ENCODE peak calls at places on chromosome 9, in six cellular contexts. O, X, B, N, P and J are unnamed samples.

GRCh38 chr9:80874276-80874675 is 815.1 kb downstream of the TLE1 start:
- DNase-seq in N (peak), P (no peak), O (no peak), B (no peak), X (no peak), J (peak)

GRCh38 chr9:94804917-94805544 is 78.5 kb downstream of the AOPEP start:
- DNase-seq in O (no peak), P (no peak), X (no peak), N (no peak), B (no peak), J (no peak)

GRCh38 chr9:101530076-101530711 is 3.5 kb upstream of the RNF20 start:
- DNase-seq in P (peak), N (peak), B (peak), O (peak), X (peak), J (peak)

GRCh38 chr9:38112010-38112409 is 43.0 kb upstream of the SHB start:
- DNase-seq in O (no peak), B (no peak), N (no peak), P (no peak), X (no peak), J (no peak)

GRCh38 chr9:124897570-124898460 is 35.9 kb downstream of the ARPC5L start:
- DNase-seq in X (no peak), B (no peak), O (no peak), P (no peak), N (no peak), J (peak)

GRCh38 chr9:26142631-26143030 is 464.4 kb upstream of the TUSC1 start:
- DNase-seq in N (no peak), P (no peak), X (no peak), O (no peak), B (no peak), J (no peak)

GRCh38 chr9:122140368-122141193 is 19.0 kb downstream of the NDUFA8 start:
- DNase-seq in N (no peak), O (no peak), B (no peak), P (no peak), X (no peak), J (no peak)

GRCh38 chr9:114348906-114349482 is 19.3 kb downstream of the ORM2 start:
- DNase-seq in X (peak), N (peak), B (peak), O (peak), P (peak), J (peak)

GRCh38 chr9:119649205-119649604 is 280.0 kb upstream of the BRINP1 start:
- DNase-seq in X (no peak), N (no peak), P (no peak), B (no peak), O (no peak), J (no peak)

GRCh38 chr9:136051568-136052432 is 43.3 kb downstream of the NACC2 start:
- DNase-seq in P (peak), B (no peak), O (peak), X (peak), N (peak), J (peak)

GRCh38 chr9:136048560-136049411 is 46.3 kb downstream of the NACC2 start:
- DNase-seq in X (peak), N (no peak), P (no peak), B (no peak), O (no peak), J (no peak)

GRCh38 chr9:136050706-136051567 is 44.2 kb downstream of the NACC2 start:
- DNase-seq in B (no peak), X (peak), N (no peak), P (no peak), O (no peak), J (no peak)

GRCh38 chr9:136049451-136050265 is 45.4 kb downstream of the NACC2 start:
- DNase-seq in O (no peak), P (no peak), N (no peak), X (peak), B (no peak), J (no peak)

DNA sequence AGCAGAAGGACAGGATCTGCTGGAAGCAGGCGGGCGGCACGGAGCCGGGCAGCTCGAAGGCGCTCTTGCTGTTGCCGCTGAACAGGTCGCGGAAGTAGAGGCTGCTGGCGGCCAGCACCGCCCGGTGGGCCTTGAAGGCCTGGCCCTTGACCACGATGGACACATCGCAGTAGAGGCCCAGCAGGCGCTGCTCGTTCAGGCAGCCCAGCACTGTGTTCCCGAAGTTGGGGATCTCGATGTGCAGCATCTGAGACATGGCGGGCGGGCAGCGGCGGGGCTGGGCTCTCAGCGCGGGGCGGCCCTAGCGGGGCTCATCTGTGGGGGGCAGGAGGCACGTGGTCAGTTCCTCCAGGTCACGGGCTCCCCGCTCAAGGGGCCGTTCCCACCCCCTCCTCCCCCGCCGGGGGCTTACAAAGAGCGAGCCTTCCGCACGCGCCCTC is 44.8 kb downstream of the NACC2 start:
- DNase-seq in B (no peak), N (no peak), O (no peak), P (no peak), X (peak), J (no peak)
- H3K4me3 ChIP-seq in B (no peak), N (no peak), O (no peak), P (no peak), X (peak), J (no peak)

GRCh38 chr9:112074250-112075008 is 100.7 kb downstream of the SUSD1 start:
- DNase-seq in X (peak), P (peak), B (peak), O (peak), N (peak), J (peak)

GRCh38 chr9:112072721-112073553 is 102.2 kb downstream of the SUSD1 start:
- DNase-seq in X (no peak), O (no peak), P (peak), B (no peak), N (peak), J (peak)

GRCh38 chr9:112076814-112077213 is 98.3 kb downstream of the SUSD1 start:
- DNase-seq in X (no peak), P (no peak), O (no peak), B (no peak), N (no peak), J (no peak)

GRCh38 chr9:112078432-112078831 is 96.7 kb downstream of the SUSD1 start:
- DNase-seq in N (no peak), O (no peak), P (no peak), X (no peak), B (no peak), J (no peak)

DNA sequence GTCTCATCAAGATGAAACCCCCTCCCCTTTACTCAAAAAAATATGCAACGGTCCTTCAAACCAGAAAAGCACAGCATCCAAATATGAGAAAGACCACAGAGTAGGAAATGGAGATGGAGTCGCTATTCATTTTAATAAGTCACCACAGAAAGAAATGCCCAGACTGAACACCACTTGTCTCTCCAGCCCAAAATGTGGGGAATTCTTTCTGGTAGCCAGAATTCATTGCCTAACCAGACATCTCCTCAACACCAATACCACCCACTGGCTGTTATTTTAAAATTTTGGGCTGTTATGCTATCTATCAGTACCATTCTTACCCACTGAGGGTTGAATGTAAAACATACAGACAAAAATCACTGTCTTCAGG is 100.1 kb downstream of the SUSD1 start:
- DNase-seq in X (no peak), N (no peak), O (no peak), P (no peak), B (no peak), J (no peak)
- TF ChIP-seq CTCF in X (no peak), N (no peak), O (no peak), P (peak), B (no peak), J (no peak)

GRCh38 chr9:17580119-17580518 is 1.3 kb downstream of the SH3GL2 start:
- DNase-seq in X (no peak), O (no peak), P (no peak), N (no peak), B (no peak), J (no peak)
- H3K4me3 ChIP-seq in X (no peak), O (no peak), P (no peak), N (no peak), B (no peak), J (no peak)

GRCh38 chr9:112945620-112946208 is 55.0 kb upstream of the SLC46A2 start:
- DNase-seq in O (no peak), N (no peak), P (peak), X (no peak), B (no peak), J (no peak)
- TF ChIP-seq CTCF in O (no peak), N (no peak), P (no peak), X (no peak), B (no peak), J (no peak)

GRCh38 chr9:129038109-129038852 is 1.9 kb downstream of the MIGA2 start:
- DNase-seq in P (no peak), O (no peak), B (no peak), N (no peak), X (no peak), J (no peak)
- H3K4me3 ChIP-seq in P (no peak), O (no peak), B (no peak), N (peak), X (no peak), J (peak)

GRCh38 chr9:133031130-133031422 is 279 bp downstream of the GTF3C5 start:
- DNase-seq in O (peak), N (no peak), X (no peak), P (no peak), B (no peak), J (no peak)

GRCh38 chr9:133029994-133030316 is 842 bp upstream of the GTF3C5 start:
- DNase-seq in P (no peak), O (peak), B (peak), N (no peak), X (no peak), J (peak)

GRCh38 chr9:133027134-133027533 is 3.7 kb upstream of the GTF3C5 start:
- DNase-seq in N (no peak), X (no peak), P (no peak), O (no peak), B (no peak), J (no peak)

GRCh38 chr9:133030317-133031129 is at the start of gene GTF3C5:
- DNase-seq in N (peak), P (peak), B (peak), X (peak), O (peak), J (peak)

DNA sequence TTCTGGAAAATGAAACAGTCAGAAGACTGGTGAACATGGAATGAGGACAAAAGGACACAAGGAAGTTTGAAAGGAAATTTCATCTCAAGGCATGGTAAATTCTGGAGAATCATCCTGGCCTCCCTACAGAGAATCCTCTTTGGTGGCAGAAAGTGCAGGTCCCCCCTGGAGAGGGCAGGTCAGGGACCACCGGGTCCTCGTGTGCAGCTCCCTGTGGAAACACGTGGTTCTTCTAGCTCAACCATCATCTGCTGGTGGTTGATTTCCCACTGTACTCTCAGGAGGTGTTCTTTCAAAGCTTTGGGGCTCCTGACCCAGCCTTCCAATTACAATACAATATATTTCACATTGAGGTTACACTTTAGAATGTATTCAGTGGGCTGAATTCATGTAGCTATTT is 2.6 kb upstream of the GTF3C5 start:
- DNase-seq in O (no peak), N (no peak), P (no peak), X (no peak), B (no peak), J (no peak)
- TF ChIP-seq CTCF in O (no peak), N (no peak), P (no peak), X (no peak), B (no peak), J (no peak)

DNA sequence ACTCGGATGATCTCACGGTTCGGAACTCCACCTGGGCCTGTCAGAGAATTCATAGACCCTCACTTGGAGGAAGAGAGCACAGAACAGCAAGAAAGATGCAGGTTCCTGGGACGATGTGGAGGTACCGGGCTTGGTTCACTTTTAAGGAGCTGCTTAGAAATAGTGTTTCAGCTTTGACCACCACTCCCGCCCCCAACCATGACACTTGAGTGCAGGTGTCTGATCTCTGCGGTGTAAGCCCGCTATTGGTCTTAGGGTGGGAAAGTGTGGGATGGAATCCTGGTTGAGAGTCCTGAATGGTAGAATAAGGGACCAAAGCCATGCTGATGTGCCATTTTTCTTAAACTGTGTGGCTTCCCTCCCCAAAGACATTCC is 97.2 kb upstream of the LMX1B start:
- DNase-seq in N (no peak), O (no peak), B (no peak), X (no peak), P (no peak), J (no peak)
- H3K4me3 ChIP-seq in N (no peak), O (peak), B (no peak), X (no peak), P (no peak), J (peak)

GRCh38 chr9:93480728-93481324 is 27.4 kb upstream of the FAM120AOS start:
- DNase-seq in X (no peak), B (no peak), N (no peak), P (no peak), O (no peak), J (no peak)
- TF ChIP-seq CTCF in X (no peak), B (no peak), N (no peak), P (no peak), O (no peak), J (no peak)